ENCODE peak calls at places on chromosomes 5 and 9, in nine cellular contexts. K is head of caudate nucleus; B is left ventricle myocardium inferior; H is natural killer cell treated with Interleukin-12 subunit alpha and Interleukin-12 subunit beta and Interleukin-15 and Interleukin-18, amount 100 ng/mL, for 72 hours; L is HT1080; A is NCI-H1105 treated with DMSO at 0.1 percent for 48 hours; G is HTR-8/SVneo; P is upper lobe of right lung; W is T47D. T is an unnamed sample.
A peak's percentile ranks its signal among the peaks of the same experiment; 100 is the strongest.

GRCh38 chr9:28155671-28156070 is 582.4 kb upstream of the C9orf72 start:
- DNase-seq in A (no peak), W (no peak), P (no peak), L (peak; percentile 52), G (no peak), B (no peak), K (no peak), H (no peak), T (no peak)

GRCh38 chr5:142433526-142434321 is 108.9 kb upstream of the SPRY4 start:
- DNase-seq in K (no peak), L (peak; percentile 10), B (no peak), P (no peak), G (no peak), A (no peak), H (no peak), W (no peak), T (no peak)

GRCh38 chr5:138686668-138687067 is 66.6 kb upstream of the CTNNA1 start:
- DNase-seq in A (no peak), G (no peak), H (no peak), B (no peak), L (peak; percentile 80), K (no peak), W (no peak), P (no peak), T (no peak)

GRCh38 chr5:39092581-39093350 is 18.6 kb upstream of the RICTOR start:
- DNase-seq in H (no peak), B (no peak), A (no peak), W (no peak), P (no peak), K (no peak), G (no peak), L (peak; percentile 86), T (no peak)

GRCh38 chr5:176651472-176651980 is 4.2 kb downstream of the TSPAN17 start:
- DNase-seq in H (no peak), A (no peak), L (no peak), B (no peak), P (no peak), K (no peak), G (no peak), W (no peak), T (no peak)

GRCh38 chr5:69492391-69493234 is at the start of gene OCLN:
- DNase-seq in G (peak; percentile 80), K (peak; percentile 47), B (no peak), H (no peak), L (peak; percentile 14), P (peak; percentile 92), A (peak; percentile 70), W (peak; percentile 95), T (peak; percentile 75)

GRCh38 chr9:90342607-90343006 is 300.0 kb downstream of the DIRAS2 start:
- DNase-seq in B (no peak), P (no peak), L (no peak), W (no peak), K (no peak), G (no peak), A (no peak), H (no peak), T (no peak)

GRCh38 chr5:160061770-160062169 is 52.8 kb downstream of the TTC1 start:
- DNase-seq in H (no peak), G (no peak), P (no peak), A (no peak), B (no peak), L (no peak), W (no peak), K (no peak), T (no peak)

GRCh38 chr5:127963233-127963632 is 120.3 kb upstream of the SLC12A2 start:
- DNase-seq in K (no peak), W (no peak), B (no peak), A (no peak), L (no peak), H (no peak), G (no peak), P (no peak), T (no peak)

GRCh38 chr5:138927539-138927938 is 52.4 kb upstream of the LRRTM2 start:
- DNase-seq in H (no peak), G (no peak), L (no peak), W (no peak), K (no peak), B (no peak), A (no peak), P (no peak), T (no peak)

GRCh38 chr5:74240783-74241750 is 399.5 kb downstream of the ENC1 start:
- DNase-seq in H (no peak), L (peak; percentile 21), B (no peak), W (peak; percentile 92), P (no peak), K (no peak), A (no peak), G (no peak), T (no peak)

GRCh38 chr5:115869256-115869655 is 27.5 kb downstream of the AP3S1 start:
- DNase-seq in K (no peak), P (no peak), B (no peak), G (no peak), A (no peak), H (no peak), W (no peak), L (no peak), T (no peak)

GRCh38 chr5:154487541-154487940 is 9.5 kb upstream of the HAND1 start:
- DNase-seq in A (no peak), B (no peak), L (no peak), W (no peak), K (no peak), P (no peak), G (no peak), H (no peak), T (no peak)

GRCh38 chr5:66230551-66230950 is 86.5 kb downstream of the SREK1 start:
- DNase-seq in L (peak; percentile 20), P (no peak), B (no peak), K (no peak), W (no peak), H (no peak), G (no peak), A (no peak), T (no peak)